ENCODE peak calls at places on chromosomes 11 and 22, in ten cellular contexts. F, H, W, K, L, J, X, D, A and M are unnamed samples.

GRCh38 chr22:33811686-33812085 is 108.6 kb downstream of the LARGE1 start:
- ATAC-seq in X (peak), D (peak), H (peak), F (no peak), L (no peak), A (peak), K (peak), W (no peak), J (no peak), M (no peak)

GRCh38 chr11:62433141-62433543 is 14.3 kb downstream of the SCGB1A1 start:
- ATAC-seq in K (no peak), J (no peak), X (no peak), F (no peak), W (no peak), L (no peak), D (peak), A (no peak), H (peak), M (no peak)

GRCh38 chr22:40083794-40084193 is 89.0 kb downstream of the FAM83F start:
- ATAC-seq in F (no peak), K (no peak), D (no peak), X (no peak), W (no peak), H (no peak), L (no peak), J (no peak), A (no peak), M (no peak)

GRCh38 chr11:9046376-9046775 is 42.6 kb upstream of the NRIP3 start:
- ATAC-seq in F (no peak), J (no peak), X (peak), H (no peak), K (no peak), D (no peak), L (no peak), W (no peak), A (no peak), M (no peak)

GRCh38 chr11:130786987-130787688 is 129.1 kb downstream of the SNX19 start:
- ATAC-seq in X (no peak), J (no peak), H (peak), F (peak), A (no peak), D (no peak), W (no peak), K (no peak), L (no peak), M (no peak)

GRCh38 chr11:17533341-17533740 is 10.9 kb downstream of the USH1C start:
- ATAC-seq in H (no peak), W (no peak), D (no peak), K (no peak), F (no peak), L (no peak), A (no peak), X (no peak), J (no peak), M (no peak)

GRCh38 chr11:126046796-126047195 is 15.9 kb downstream of the CDON start:
- ATAC-seq in K (no peak), L (no peak), H (no peak), W (no peak), A (no peak), X (no peak), F (no peak), D (no peak), J (no peak), M (no peak)

GRCh38 chr22:19910180-19910744 is 31.3 kb upstream of the COMT start:
- ATAC-seq in D (no peak), W (no peak), H (no peak), X (no peak), J (no peak), K (no peak), A (no peak), L (no peak), F (peak), M (no peak)

GRCh38 chr11:44004452-44004833 is 43.3 kb upstream of the ACCSL start:
- ATAC-seq in D (no peak), F (no peak), K (no peak), L (no peak), A (no peak), W (no peak), J (no peak), X (no peak), H (no peak), M (no peak)

GRCh38 chr11:96413408-96413807 is 23.6 kb downstream of the JRKL start:
- ATAC-seq in A (no peak), W (no peak), K (no peak), H (no peak), F (no peak), D (no peak), L (no peak), X (no peak), J (no peak), M (no peak)

GRCh38 chr11:26194871-26195270 is 137.1 kb upstream of the ANO3 start:
- ATAC-seq in A (no peak), J (no peak), F (no peak), L (no peak), X (no peak), K (no peak), H (no peak), W (no peak), D (no peak), M (no peak)

GRCh38 chr11:61922539-61922938 is 5.2 kb upstream of the RAB3IL1 start:
- ATAC-seq in A (peak), F (peak), D (peak), L (no peak), W (no peak), H (peak), J (no peak), X (peak), K (peak), M (no peak)

GRCh38 chr11:68950268-68950667 is 30.5 kb downstream of the MRGPRD start:
- ATAC-seq in H (no peak), K (no peak), J (no peak), D (no peak), A (no peak), F (peak), L (no peak), W (no peak), X (no peak), M (no peak)

GRCh38 chr11:118434553-118435232 is 1.6 kb upstream of the KMT2A start:
- ATAC-seq in D (no peak), W (peak), A (peak), X (no peak), F (peak), J (peak), H (peak), K (no peak), L (no peak), M (peak)

GRCh38 chr11:106233191-106233590 is 155.7 kb downstream of the AASDHPPT start:
- ATAC-seq in X (no peak), J (no peak), L (no peak), D (no peak), F (no peak), A (no peak), H (no peak), W (no peak), K (no peak), M (no peak)

GRCh38 chr11:93548679-93549319 is 5.6 kb upstream of the SMCO4 start:
- ATAC-seq in F (no peak), L (no peak), W (no peak), J (no peak), D (no peak), X (no peak), A (no peak), K (no peak), H (peak), M (no peak)

GRCh38 chr11:26442131-26442530 is 110.2 kb downstream of the ANO3 start:
- ATAC-seq in D (no peak), F (peak), W (no peak), A (no peak), J (no peak), K (no peak), H (no peak), L (no peak), X (no peak), M (no peak)

GRCh38 chr11:36073411-36074203 is 129.7 kb downstream of the LDLRAD3 start:
- ATAC-seq in X (peak), J (no peak), D (no peak), W (no peak), L (no peak), A (peak), F (peak), H (peak), K (peak), M (no peak)

GRCh38 chr11:115433376-115433775 is 70.8 kb downstream of the CADM1 start:
- ATAC-seq in X (no peak), D (no peak), J (no peak), F (no peak), L (no peak), W (no peak), K (no peak), H (no peak), A (no peak), M (no peak)

GRCh38 chr11:12200359-12201015 is 90.1 kb downstream of the MICAL2 start:
- ATAC-seq in F (peak), A (peak), X (peak), W (no peak), L (no peak), D (peak), J (no peak), H (peak), K (no peak), M (peak)

GRCh38 chr11:62909107-62909894 is 11.9 kb downstream of the CHRM1 start:
- ATAC-seq in K (peak), D (peak), J (peak), W (no peak), A (peak), F (peak), X (peak), H (peak), L (no peak), M (no peak)

GRCh38 chr11:76327223-76327622 is 53.7 kb downstream of the THAP12 start:
- ATAC-seq in K (no peak), L (no peak), D (no peak), A (peak), J (no peak), H (no peak), W (no peak), X (no peak), F (no peak), M (no peak)

GRCh38 chr11:120945042-120945441 is 78.9 kb upstream of the TBCEL start:
- ATAC-seq in X (no peak), F (no peak), L (no peak), A (no peak), W (no peak), H (no peak), J (no peak), D (no peak), K (no peak), M (no peak)

GRCh38 chr11:69643646-69644045 is 2.7 kb downstream of the CCND1 start:
- ATAC-seq in F (no peak), X (no peak), A (no peak), J (no peak), W (no peak), D (no peak), K (no peak), L (no peak), H (no peak), M (no peak)

GRCh38 chr22:50115693-50116092 is 25.9 kb downstream of the MOV10L1 start:
- ATAC-seq in K (no peak), H (no peak), X (no peak), L (no peak), J (no peak), F (peak), D (no peak), W (no peak), A (no peak), M (no peak)

GRCh38 chr11:34513674-34513995 is at the start of gene ELF5:
- ATAC-seq in F (no peak), K (no peak), L (no peak), H (peak), W (no peak), J (no peak), X (no peak), D (no peak), A (peak), M (no peak)

GRCh38 chr11:86388198-86388597 is 13.5 kb downstream of the CCDC81 start:
- ATAC-seq in L (no peak), A (no peak), W (no peak), D (no peak), J (no peak), K (no peak), X (no peak), F (no peak), H (no peak), M (no peak)

GRCh38 chr11:128965485-128965884 is 22.8 kb upstream of the TP53AIP1 start:
- ATAC-seq in H (peak), W (no peak), J (peak), L (peak), X (no peak), F (no peak), D (no peak), A (no peak), K (no peak), M (peak)

GRCh38 chr11:17642370-17642769 is 77.0 kb upstream of the MYOD1 start:
- ATAC-seq in W (no peak), A (no peak), F (no peak), D (no peak), K (no peak), L (no peak), X (no peak), H (no peak), J (no peak), M (no peak)

GRCh38 chr11:31957674-31958073 is 133.2 kb upstream of the RCN1 start:
- ATAC-seq in K (no peak), W (no peak), L (no peak), H (peak), X (peak), F (no peak), A (no peak), J (no peak), D (no peak), M (no peak)

GRCh38 chr11:66914505-66914904 is 43.7 kb downstream of the PC start:
- ATAC-seq in A (no peak), X (no peak), H (no peak), J (no peak), K (no peak), L (no peak), D (no peak), W (no peak), F (no peak), M (no peak)

GRCh38 chr11:60785806-60786361 is 751 bp downstream of the MS4A10 start:
- ATAC-seq in W (no peak), H (no peak), L (no peak), X (no peak), F (no peak), D (no peak), A (no peak), K (no peak), J (no peak), M (no peak)